ENCODE peak calls at places on chromosomes 16 and 17, in eight cellular contexts. Y is tibial nerve, Z is fibroblast of mammary gland, I is left lung, Q is brain microvascular endothelial cell, R is epithelial cell of esophagus, L is right atrium auricular region, M is colonic mucosa. H is an unnamed sample.
A peak's percentile ranks its signal among the peaks of the same experiment; 100 is the strongest.

GRCh38 chr17:45742251-45742650 is 41.9 kb upstream of the CRHR1 start:
- DNase-seq in Y (no peak), Z (no peak), I (no peak), Q (no peak), R (no peak), L (no peak), M (no peak), H (no peak)

GRCh38 chr17:11140028-11140427 is 101.0 kb upstream of the SHISA6 start:
- DNase-seq in Y (no peak), Z (no peak), I (no peak), Q (no peak), R (no peak), L (no peak), M (no peak), H (no peak)

GRCh38 chr17:72554508-72554907 is 433.7 kb downstream of the SOX9 start:
- DNase-seq in Y (no peak), Z (no peak), I (no peak), Q (no peak), R (no peak), L (no peak), M (no peak), H (no peak)

GRCh38 chr17:12773153-12773552 is 16.1 kb upstream of the ARHGAP44 start:
- DNase-seq in Y (no peak), Z (no peak), I (no peak), Q (no peak), R (no peak), L (no peak), M (no peak), H (no peak)

GRCh38 chr16:15942901-15943690 is 6.3 kb upstream of the ABCC1 start:
- DNase-seq in Y (no peak), Z (no peak), I (no peak), Q (no peak), R (no peak), L (no peak), M (no peak), H (no peak)

GRCh38 chr17:78114831-78115723 is 13.5 kb downstream of the TMC6 start:
- DNase-seq in Y (no peak), Z (no peak), I (peak; percentile 45), Q (no peak), R (no peak), L (no peak), M (no peak), H (no peak)

GRCh38 chr17:49216482-49216881 is 6.0 kb downstream of the ABI3 start:
- DNase-seq in Y (no peak), Z (no peak), I (peak; percentile 79), Q (no peak), R (no peak), L (no peak), M (no peak), H (no peak)

GRCh38 chr17:41504126-41504977 is 1.1 kb downstream of the KRT13 start:
- DNase-seq in Y (no peak), Z (no peak), I (no peak), Q (no peak), R (no peak), L (no peak), M (no peak), H (no peak)

GRCh38 chr17:27385626-27386025 is 70.6 kb upstream of the KSR1 start:
- DNase-seq in Y (no peak), Z (no peak), I (no peak), Q (no peak), R (no peak), L (no peak), M (no peak), H (no peak)

GRCh38 chr16:87762071-87762571 is 3.7 kb downstream of the KLHDC4 start:
- DNase-seq in Y (no peak), Z (no peak), I (no peak), Q (no peak), R (no peak), L (no peak), M (no peak), H (no peak)

GRCh38 chr16:80570106-80570478 is 29.3 kb downstream of the DYNLRB2 start:
- DNase-seq in Y (no peak), Z (peak; percentile 60), I (no peak), Q (peak; percentile 81), R (no peak), L (no peak), M (no peak), H (no peak)

GRCh38 chr16:11229906-11230305 is 26.1 kb downstream of the SOCS1 start:
- DNase-seq in Y (no peak), Z (no peak), I (no peak), Q (no peak), R (no peak), L (no peak), M (peak; percentile 79), H (no peak)

GRCh38 chr16:47460301-47460754 is 535 bp downstream of the ITFG1 start:
- DNase-seq in Y (no peak), Z (no peak), I (no peak), Q (no peak), R (peak; percentile 39), L (no peak), M (no peak), H (no peak)

GRCh38 chr17:19371259-19372003 is 6.9 kb upstream of the MAPK7 start:
- DNase-seq in Y (no peak), Z (no peak), I (no peak), Q (no peak), R (no peak), L (no peak), M (no peak), H (no peak)

GRCh38 chr17:69900829-69901228 is 174.2 kb upstream of the KCNJ16 start:
- DNase-seq in Y (no peak), Z (no peak), I (no peak), Q (no peak), R (no peak), L (peak; percentile 66), M (no peak), H (no peak)

GRCh38 chr17:63699638-63700527 is at the start of gene LIMD2:
- DNase-seq in Y (no peak), Z (no peak), I (peak; percentile 92), Q (no peak), R (no peak), L (no peak), M (peak; percentile 54), H (no peak)

GRCh38 chr17:80872999-80873951 is 118.4 kb upstream of the CHMP6 start:
- DNase-seq in Y (no peak), Z (no peak), I (peak; percentile 77), Q (peak; percentile 49), R (peak; percentile 62), L (no peak), M (no peak), H (no peak)

GRCh38 chr16:30491744-30492308 is 19.3 kb downstream of the ITGAL start:
- DNase-seq in Y (no peak), Z (peak; percentile 80), I (no peak), Q (peak; percentile 80), R (peak; percentile 67), L (no peak), M (no peak), H (peak; percentile 24)

GRCh38 chr17:49637050-49637449 is 40.8 kb downstream of the SPOP start:
- DNase-seq in Y (no peak), Z (no peak), I (no peak), Q (peak; percentile 58), R (no peak), L (no peak), M (no peak), H (no peak)

GRCh38 chr17:42577532-42578281 is at the start of gene PSMC3IP:
- DNase-seq in Y (peak; percentile 91), Z (peak; percentile 92), I (peak; percentile 97), Q (peak; percentile 92), R (peak; percentile 96), L (peak; percentile 96), M (peak; percentile 98), H (peak; percentile 72)
- TF ChIP-seq CTCF in Y (peak; percentile 64), Z (peak; percentile 23), I (peak; percentile 13), Q (peak; percentile 62), R (peak; percentile 53), L (peak; percentile 22), M (no peak), H (peak; percentile 40)

DNA sequence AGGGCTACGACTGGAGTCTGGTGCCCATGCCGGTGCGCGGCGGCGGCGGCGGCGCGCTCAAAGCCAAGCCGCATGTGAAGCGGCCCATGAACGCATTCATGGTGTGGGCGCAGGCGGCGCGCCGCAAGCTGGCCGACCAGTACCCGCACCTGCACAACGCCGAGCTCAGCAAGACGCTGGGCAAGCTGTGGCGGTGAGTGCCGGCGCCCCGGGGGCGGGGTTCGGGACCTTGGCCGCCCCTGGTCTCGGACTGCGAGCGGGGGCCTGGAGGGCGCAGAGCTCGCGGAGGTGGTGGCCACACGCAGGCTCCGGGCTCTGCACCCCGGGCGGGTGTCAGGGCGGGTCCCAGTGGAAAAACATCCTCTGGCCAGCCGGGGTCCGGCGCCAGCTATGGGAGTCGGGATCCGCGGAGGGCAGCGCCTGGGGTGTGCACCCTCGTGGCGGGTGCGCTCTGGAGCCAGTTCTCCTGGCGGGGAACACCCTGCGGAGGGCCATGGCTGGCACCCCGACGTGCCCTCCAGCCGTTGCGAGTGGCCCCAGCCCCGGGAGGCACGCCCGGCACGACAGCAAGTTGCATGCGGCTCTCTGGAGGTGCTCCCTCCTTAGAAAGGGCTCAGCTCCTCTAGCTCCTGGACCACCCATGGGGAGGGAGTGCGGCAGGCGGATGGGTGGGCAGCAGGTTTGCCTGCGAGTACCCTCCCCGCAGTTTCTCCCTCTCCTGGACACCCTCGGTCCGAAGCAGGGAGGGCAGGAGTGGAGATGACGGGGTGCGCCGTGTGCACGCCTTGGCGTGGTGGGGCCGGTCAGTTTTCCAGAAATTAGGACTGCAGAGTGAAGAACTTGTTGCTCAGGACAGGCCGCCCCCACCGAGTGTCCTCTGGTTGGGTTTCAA is 828 bp downstream of the SOX8 start:
- DNase-seq in Y (no peak), Z (no peak), I (no peak), Q (no peak), R (no peak), L (no peak), M (no peak), H (no peak)
- H3K4me3 ChIP-seq in Y (peak overlapping the region; percentile 52), Z (no peak overlapping the region), I (peak overlapping the region; percentile 17), Q (no peak overlapping the region), R (no peak overlapping the region), L (peak overlapping the region; percentile 56), M (peak overlapping the region; percentile 15), H (no peak overlapping the region)

DNA sequence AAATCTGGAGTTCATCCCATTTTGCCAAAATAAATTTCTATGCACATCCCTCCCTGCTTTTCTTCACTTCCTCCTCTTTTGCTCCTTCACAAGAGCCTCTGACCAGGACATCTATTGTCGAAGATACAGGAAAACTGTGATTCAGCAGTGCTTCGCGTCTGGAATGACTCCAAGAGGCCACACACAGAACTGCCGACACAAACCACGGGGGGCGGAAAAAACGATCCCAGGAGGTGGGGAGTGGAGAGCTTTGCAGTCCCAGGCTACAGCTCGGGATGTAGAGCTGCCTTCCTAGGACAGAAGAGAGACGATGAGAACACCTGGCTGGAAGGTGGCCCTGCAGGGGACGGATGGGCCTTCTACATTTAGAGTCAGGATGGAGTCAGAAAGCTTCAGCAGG is 102.8 kb downstream of the XYLT1 start:
- DNase-seq in Y (no peak), Z (peak; percentile 79), I (no peak), Q (peak; percentile 13), R (no peak), L (no peak), M (no peak), H (no peak)
- TF ChIP-seq CTCF in Y (no peak), Z (peak; percentile 18), I (no peak), Q (peak; percentile 42), R (no peak), L (no peak), M (no peak), H (peak; percentile 2)

DNA sequence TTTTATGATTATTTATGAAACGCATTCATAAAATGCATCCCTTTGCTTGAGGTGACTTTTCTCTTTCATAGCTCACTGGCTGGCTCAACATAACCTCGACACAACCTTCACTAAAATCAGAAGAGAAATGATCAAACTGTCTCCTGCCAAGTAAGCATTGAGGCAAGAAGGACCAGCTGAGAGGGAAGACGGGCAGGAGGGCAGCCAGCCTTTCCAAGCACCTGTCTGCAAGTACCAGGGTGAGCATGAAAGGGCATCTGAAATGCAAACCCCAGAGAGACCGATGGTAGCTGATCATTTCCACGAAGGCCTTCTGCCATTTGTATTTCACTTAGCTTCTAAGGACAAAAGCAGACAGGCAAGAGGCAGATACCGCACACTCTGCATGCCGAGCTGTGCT is 52.1 kb upstream of the RPH3AL start:
- DNase-seq in Y (no peak), Z (no peak), I (no peak), Q (no peak), R (no peak), L (no peak), M (no peak), H (no peak)
- H3K4me3 ChIP-seq in Y (no peak overlapping the region), Z (no peak overlapping the region), I (no peak overlapping the region), Q (no peak overlapping the region), R (no peak overlapping the region), L (no peak overlapping the region), M (no peak overlapping the region), H (no peak overlapping the region)